ENCODE peak calls at places on chromosomes 1 and 21, in ten cellular contexts. One of them, this sample, is unnamed.

GRCh38 chr1:201884472-201884871 is 4.2 kb upstream of the SHISA4 start:
- DNase-seq in right cardiac atrium: no peak
- DNase-seq in NCI-H2029: no peak
- DNase-seq in hippocampal formation: no peak
- DNase-seq in GM12864: no peak
- DNase-seq in epithelial cell of esophagus: no peak
- DNase-seq in cardiac muscle cell: no peak
- DNase-seq in GM12891: no peak
- DNase-seq in GM04503: no peak
- DNase-seq in NCI-H1417: no peak
- DNase-seq in this sample: peak

GRCh38 chr1:174397261-174397660 is 50.5 kb upstream of the GPR52 start:
- DNase-seq in right cardiac atrium: no peak
- DNase-seq in NCI-H2029: no peak
- DNase-seq in hippocampal formation: no peak
- DNase-seq in GM12864: no peak
- DNase-seq in epithelial cell of esophagus: no peak
- DNase-seq in cardiac muscle cell: no peak
- DNase-seq in GM12891: no peak
- DNase-seq in GM04503: no peak
- DNase-seq in NCI-H1417: no peak
- DNase-seq in this sample: no peak

GRCh38 chr1:110708968-110709367 is 34.2 kb upstream of the KCNA3 start:
- DNase-seq in right cardiac atrium: no peak
- DNase-seq in NCI-H2029: no peak
- DNase-seq in hippocampal formation: no peak
- DNase-seq in GM12864: no peak
- DNase-seq in epithelial cell of esophagus: no peak
- DNase-seq in cardiac muscle cell: no peak
- DNase-seq in GM12891: no peak
- DNase-seq in GM04503: no peak
- DNase-seq in NCI-H1417: no peak
- DNase-seq in this sample: peak

GRCh38 chr1:160168609-160169369 is 17.4 kb downstream of the ATP1A4 start:
- DNase-seq in right cardiac atrium: no peak
- DNase-seq in NCI-H2029: no peak
- DNase-seq in hippocampal formation: no peak
- DNase-seq in GM12864: no peak
- DNase-seq in epithelial cell of esophagus: no peak
- DNase-seq in cardiac muscle cell: peak
- DNase-seq in GM12891: no peak
- DNase-seq in GM04503: peak
- DNase-seq in NCI-H1417: no peak
- DNase-seq in this sample: no peak

GRCh38 chr1:23936481-23937176 is 23.0 kb upstream of the PNRC2 start:
- DNase-seq in right cardiac atrium: no peak
- DNase-seq in NCI-H2029: no peak
- DNase-seq in hippocampal formation: no peak
- DNase-seq in GM12864: no peak
- DNase-seq in epithelial cell of esophagus: no peak
- DNase-seq in cardiac muscle cell: peak
- DNase-seq in GM12891: no peak
- DNase-seq in GM04503: no peak
- DNase-seq in NCI-H1417: no peak
- DNase-seq in this sample: no peak

GRCh38 chr1:119286587-119287181 is 81.9 kb upstream of the HAO2 start:
- DNase-seq in right cardiac atrium: no peak
- DNase-seq in NCI-H2029: peak
- DNase-seq in hippocampal formation: no peak
- DNase-seq in GM12864: peak
- DNase-seq in epithelial cell of esophagus: peak
- DNase-seq in cardiac muscle cell: peak
- DNase-seq in GM12891: peak
- DNase-seq in GM04503: no peak
- DNase-seq in NCI-H1417: peak
- DNase-seq in this sample: peak

GRCh38 chr1:20475002-20475401 is 11.0 kb downstream of the CAMK2N1 start:
- DNase-seq in right cardiac atrium: no peak
- DNase-seq in NCI-H2029: no peak
- DNase-seq in hippocampal formation: no peak
- DNase-seq in GM12864: no peak
- DNase-seq in epithelial cell of esophagus: no peak
- DNase-seq in cardiac muscle cell: no peak
- DNase-seq in GM12891: no peak
- DNase-seq in GM04503: no peak
- DNase-seq in NCI-H1417: no peak
- DNase-seq in this sample: no peak

GRCh38 chr1:237799762-237800474 is 90.8 kb downstream of the ZP4 start:
- DNase-seq in right cardiac atrium: peak
- DNase-seq in NCI-H2029: peak
- DNase-seq in hippocampal formation: peak
- DNase-seq in GM12864: no peak
- DNase-seq in epithelial cell of esophagus: peak
- DNase-seq in cardiac muscle cell: peak
- DNase-seq in GM12891: peak
- DNase-seq in GM04503: no peak
- DNase-seq in NCI-H1417: peak
- DNase-seq in this sample: peak

GRCh38 chr1:110119843-110120242 is 7.6 kb downstream of the UBL4B start:
- DNase-seq in right cardiac atrium: no peak
- DNase-seq in NCI-H2029: peak
- DNase-seq in hippocampal formation: no peak
- DNase-seq in GM12864: no peak
- DNase-seq in epithelial cell of esophagus: no peak
- DNase-seq in cardiac muscle cell: no peak
- DNase-seq in GM12891: no peak
- DNase-seq in GM04503: no peak
- DNase-seq in NCI-H1417: peak
- DNase-seq in this sample: peak

GRCh38 chr1:93395195-93395594 is 49.5 kb downstream of the DR1 start:
- DNase-seq in right cardiac atrium: no peak
- DNase-seq in NCI-H2029: no peak
- DNase-seq in hippocampal formation: no peak
- DNase-seq in GM12864: no peak
- DNase-seq in epithelial cell of esophagus: peak
- DNase-seq in cardiac muscle cell: no peak
- DNase-seq in GM12891: no peak
- DNase-seq in GM04503: no peak
- DNase-seq in NCI-H1417: no peak
- DNase-seq in this sample: no peak

GRCh38 chr1:197902454-197903195 is at the start of gene C1orf53:
- DNase-seq in right cardiac atrium: peak
- DNase-seq in NCI-H2029: peak
- DNase-seq in hippocampal formation: peak
- DNase-seq in GM12864: peak
- DNase-seq in epithelial cell of esophagus: peak
- DNase-seq in cardiac muscle cell: peak
- DNase-seq in GM12891: peak
- DNase-seq in GM04503: no peak
- DNase-seq in NCI-H1417: peak
- DNase-seq in this sample: peak

GRCh38 chr1:166069390-166069789 is 97.4 kb downstream of the FAM78B start:
- DNase-seq in right cardiac atrium: no peak
- DNase-seq in NCI-H2029: no peak
- DNase-seq in hippocampal formation: no peak
- DNase-seq in GM12864: no peak
- DNase-seq in epithelial cell of esophagus: peak
- DNase-seq in cardiac muscle cell: peak
- DNase-seq in GM12891: no peak
- DNase-seq in GM04503: no peak
- DNase-seq in NCI-H1417: no peak
- DNase-seq in this sample: no peak

GRCh38 chr1:106793686-106794085 is 262.8 kb upstream of the PRMT6 start:
- DNase-seq in right cardiac atrium: no peak
- DNase-seq in NCI-H2029: no peak
- DNase-seq in hippocampal formation: no peak
- DNase-seq in GM12864: no peak
- DNase-seq in epithelial cell of esophagus: no peak
- DNase-seq in cardiac muscle cell: no peak
- DNase-seq in GM12891: no peak
- DNase-seq in GM04503: no peak
- DNase-seq in NCI-H1417: peak
- DNase-seq in this sample: no peak

GRCh38 chr1:109116286-109116685 is 2.4 kb downstream of the ELAPOR1 start:
- DNase-seq in right cardiac atrium: no peak
- DNase-seq in NCI-H2029: peak
- DNase-seq in hippocampal formation: no peak
- DNase-seq in GM12864: no peak
- DNase-seq in epithelial cell of esophagus: no peak
- DNase-seq in cardiac muscle cell: no peak
- DNase-seq in GM12891: no peak
- DNase-seq in GM04503: no peak
- DNase-seq in NCI-H1417: peak
- DNase-seq in this sample: no peak

GRCh38 chr1:161374373-161374772 is 6.7 kb upstream of the CFAP126 start:
- DNase-seq in right cardiac atrium: no peak
- DNase-seq in NCI-H2029: no peak
- DNase-seq in hippocampal formation: no peak
- DNase-seq in GM12864: no peak
- DNase-seq in epithelial cell of esophagus: no peak
- DNase-seq in cardiac muscle cell: no peak
- DNase-seq in GM12891: no peak
- DNase-seq in GM04503: no peak
- DNase-seq in NCI-H1417: no peak
- DNase-seq in this sample: no peak

GRCh38 chr1:232472485-232473041 is 157.4 kb downstream of the SIPA1L2 start:
- DNase-seq in right cardiac atrium: no peak
- DNase-seq in NCI-H2029: no peak
- DNase-seq in hippocampal formation: no peak
- DNase-seq in GM12864: no peak
- DNase-seq in epithelial cell of esophagus: no peak
- DNase-seq in cardiac muscle cell: no peak
- DNase-seq in GM12891: no peak
- DNase-seq in GM04503: peak
- DNase-seq in NCI-H1417: no peak
- DNase-seq in this sample: no peak

GRCh38 chr21:38958940-38959685 is 153.4 kb downstream of the ETS2 start:
- DNase-seq in right cardiac atrium: no peak
- DNase-seq in NCI-H2029: peak
- DNase-seq in hippocampal formation: no peak
- DNase-seq in GM12864: no peak
- DNase-seq in epithelial cell of esophagus: peak
- DNase-seq in cardiac muscle cell: no peak
- DNase-seq in GM12891: no peak
- DNase-seq in GM04503: peak
- DNase-seq in NCI-H1417: no peak
- DNase-seq in this sample: no peak

GRCh38 chr1:98388431-98388830 is 273.1 kb upstream of the SNX7 start:
- DNase-seq in right cardiac atrium: no peak
- DNase-seq in NCI-H2029: no peak
- DNase-seq in hippocampal formation: peak
- DNase-seq in GM12864: peak
- DNase-seq in epithelial cell of esophagus: peak
- DNase-seq in cardiac muscle cell: no peak
- DNase-seq in GM12891: no peak
- DNase-seq in GM04503: no peak
- DNase-seq in NCI-H1417: no peak
- DNase-seq in this sample: no peak

GRCh38 chr1:160284220-160284781 is 632 bp downstream of the PEX19 start:
- DNase-seq in right cardiac atrium: no peak
- DNase-seq in NCI-H2029: no peak
- DNase-seq in hippocampal formation: no peak
- DNase-seq in GM12864: no peak
- DNase-seq in epithelial cell of esophagus: peak
- DNase-seq in cardiac muscle cell: peak
- DNase-seq in GM12891: peak
- DNase-seq in GM04503: peak
- DNase-seq in NCI-H1417: peak
- DNase-seq in this sample: no peak

GRCh38 chr1:31027693-31028526 is 37.6 kb downstream of the PUM1 start:
- DNase-seq in right cardiac atrium: no peak
- DNase-seq in NCI-H2029: no peak
- DNase-seq in hippocampal formation: peak
- DNase-seq in GM12864: no peak
- DNase-seq in epithelial cell of esophagus: no peak
- DNase-seq in cardiac muscle cell: peak
- DNase-seq in GM12891: peak
- DNase-seq in GM04503: no peak
- DNase-seq in NCI-H1417: no peak
- DNase-seq in this sample: no peak

GRCh38 chr1:38858833-38859560 is 575 bp downstream of the RRAGC start:
- DNase-seq in right cardiac atrium: peak
- DNase-seq in NCI-H2029: peak
- DNase-seq in hippocampal formation: no peak
- DNase-seq in GM12864: peak
- DNase-seq in epithelial cell of esophagus: peak
- DNase-seq in cardiac muscle cell: peak
- DNase-seq in GM12891: no peak
- DNase-seq in GM04503: no peak
- DNase-seq in NCI-H1417: peak
- DNase-seq in this sample: peak

GRCh38 chr1:91948501-91949355 is 473 bp upstream of the BRDT start:
- DNase-seq in right cardiac atrium: no peak
- DNase-seq in NCI-H2029: no peak
- DNase-seq in hippocampal formation: no peak
- DNase-seq in GM12864: no peak
- DNase-seq in epithelial cell of esophagus: no peak
- DNase-seq in cardiac muscle cell: no peak
- DNase-seq in GM12891: no peak
- DNase-seq in GM04503: no peak
- DNase-seq in NCI-H1417: no peak
- DNase-seq in this sample: no peak

GRCh38 chr1:99665212-99665611 is 19.3 kb downstream of the PALMD start:
- DNase-seq in right cardiac atrium: no peak
- DNase-seq in NCI-H2029: no peak
- DNase-seq in hippocampal formation: no peak
- DNase-seq in GM12864: no peak
- DNase-seq in epithelial cell of esophagus: no peak
- DNase-seq in cardiac muscle cell: no peak
- DNase-seq in GM12891: no peak
- DNase-seq in GM04503: no peak
- DNase-seq in NCI-H1417: no peak
- DNase-seq in this sample: no peak

GRCh38 chr21:46118305-46118870 is 20.5 kb downstream of the COL6A2 start:
- DNase-seq in right cardiac atrium: no peak
- DNase-seq in NCI-H2029: no peak
- DNase-seq in hippocampal formation: no peak
- DNase-seq in GM12864: no peak
- DNase-seq in epithelial cell of esophagus: no peak
- DNase-seq in cardiac muscle cell: no peak
- DNase-seq in GM12891: peak
- DNase-seq in GM04503: no peak
- DNase-seq in NCI-H1417: no peak
- DNase-seq in this sample: no peak

GRCh38 chr1:242043165-242043564 is 44.3 kb upstream of the MAP1LC3C start:
- DNase-seq in right cardiac atrium: no peak
- DNase-seq in NCI-H2029: no peak
- DNase-seq in hippocampal formation: no peak
- DNase-seq in GM12864: no peak
- DNase-seq in epithelial cell of esophagus: peak
- DNase-seq in cardiac muscle cell: no peak
- DNase-seq in GM12891: no peak
- DNase-seq in GM04503: no peak
- DNase-seq in NCI-H1417: no peak
- DNase-seq in this sample: no peak

GRCh38 chr1:109740615-109741373 is at the start of gene GSTM3:
- DNase-seq in right cardiac atrium: no peak
- DNase-seq in NCI-H2029: no peak
- DNase-seq in hippocampal formation: no peak
- DNase-seq in GM12864: no peak
- DNase-seq in epithelial cell of esophagus: no peak
- DNase-seq in cardiac muscle cell: no peak
- DNase-seq in GM12891: no peak
- DNase-seq in GM04503: no peak
- DNase-seq in NCI-H1417: no peak
- DNase-seq in this sample: no peak

GRCh38 chr21:32096411-32096810 is 182.4 kb downstream of the MIS18A start:
- DNase-seq in right cardiac atrium: peak
- DNase-seq in NCI-H2029: no peak
- DNase-seq in hippocampal formation: no peak
- DNase-seq in GM12864: no peak
- DNase-seq in epithelial cell of esophagus: no peak
- DNase-seq in cardiac muscle cell: peak
- DNase-seq in GM12891: peak
- DNase-seq in GM04503: no peak
- DNase-seq in NCI-H1417: peak
- DNase-seq in this sample: peak

GRCh38 chr1:78078358-78078757 is 32.6 kb downstream of the GIPC2 start:
- DNase-seq in right cardiac atrium: no peak
- DNase-seq in NCI-H2029: no peak
- DNase-seq in hippocampal formation: no peak
- DNase-seq in GM12864: no peak
- DNase-seq in epithelial cell of esophagus: no peak
- DNase-seq in cardiac muscle cell: no peak
- DNase-seq in GM12891: no peak
- DNase-seq in GM04503: no peak
- DNase-seq in NCI-H1417: no peak
- DNase-seq in this sample: no peak

This sample was measured in NCI-H2171 treated with DMSO at 0.1 percent for 48 hours.